ENCODE peak calls at places on chromosomes 4 and X, in four cellular contexts. One of them, this sample, is unnamed.

GRCh38 chrX:28586891-28587635 is at the start of gene IL1RAPL1:
- DNase-seq in K562: no peak
- DNase-seq in SK-N-SH: no peak
- DNase-seq in GM12878: no peak
- DNase-seq in this sample: no peak

GRCh38 chr4:73730854-73731253 is 9.5 kb upstream of the CXCL8 start:
- DNase-seq in K562: no peak
- DNase-seq in SK-N-SH: no peak
- DNase-seq in GM12878: no peak
- DNase-seq in this sample: no peak

GRCh38 chr4:1241466-1241935 is 7.4 kb downstream of the CTBP1 start:
- DNase-seq in K562: no peak
- DNase-seq in SK-N-SH: peak
- DNase-seq in GM12878: no peak
- DNase-seq in this sample: peak

GRCh38 chr4:48228887-48229462 is 40.7 kb downstream of the TEC start:
- DNase-seq in K562: no peak
- DNase-seq in SK-N-SH: peak
- DNase-seq in GM12878: no peak
- DNase-seq in this sample: no peak

GRCh38 chr4:13793020-13793710 is 165.6 kb upstream of the BOD1L1 start:
- DNase-seq in K562: no peak
- DNase-seq in SK-N-SH: no peak
- DNase-seq in GM12878: no peak
- DNase-seq in this sample: no peak

GRCh38 chrX:34734383-34734782 is 77.3 kb upstream of the TMEM47 start:
- DNase-seq in K562: no peak
- DNase-seq in SK-N-SH: no peak
- DNase-seq in GM12878: no peak
- DNase-seq in this sample: no peak

GRCh38 chr4:8394125-8394524 is 46.4 kb downstream of the ACOX3 start:
- DNase-seq in K562: no peak
- DNase-seq in SK-N-SH: no peak
- DNase-seq in GM12878: no peak
- DNase-seq in this sample: no peak

GRCh38 chrX:53048169-53049126 is at the start of gene GPR173:
- DNase-seq in K562: no peak
- DNase-seq in SK-N-SH: peak
- DNase-seq in GM12878: no peak
- DNase-seq in this sample: peak

GRCh38 chr4:52507774-52508173 is 151.3 kb downstream of the USP46 start:
- DNase-seq in K562: no peak
- DNase-seq in SK-N-SH: no peak
- DNase-seq in GM12878: no peak
- DNase-seq in this sample: no peak

GRCh38 chr4:304987-305680 is at the start of gene ZNF732:
- DNase-seq in K562: peak
- DNase-seq in SK-N-SH: peak
- DNase-seq in GM12878: no peak
- DNase-seq in this sample: peak

GRCh38 chrX:22520128-22520828 is 247.6 kb downstream of the CBLL2 start:
- DNase-seq in K562: no peak
- DNase-seq in SK-N-SH: no peak
- DNase-seq in GM12878: no peak
- DNase-seq in this sample: no peak

GRCh38 chr4:121030151-121030550 is 42.2 kb downstream of the NDNF start:
- DNase-seq in K562: no peak
- DNase-seq in SK-N-SH: no peak
- DNase-seq in GM12878: no peak
- DNase-seq in this sample: no peak

GRCh38 chr4:112518675-112519074 is 2.7 kb upstream of the NEUROG2 start:
- DNase-seq in K562: no peak
- DNase-seq in SK-N-SH: no peak
- DNase-seq in GM12878: no peak
- DNase-seq in this sample: no peak

GRCh38 chr4:29307256-29307655 is 1412.9 kb upstream of the PCDH7 start:
- DNase-seq in K562: no peak
- DNase-seq in SK-N-SH: no peak
- DNase-seq in GM12878: no peak
- DNase-seq in this sample: no peak

GRCh38 chr4:41776466-41776865 is 27.9 kb upstream of the PHOX2B start:
- DNase-seq in K562: no peak
- DNase-seq in SK-N-SH: no peak
- DNase-seq in GM12878: no peak
- DNase-seq in this sample: no peak

GRCh38 chr4:62571494-62571893 is 1371.4 kb downstream of the ADGRL3 start:
- DNase-seq in K562: no peak
- DNase-seq in SK-N-SH: no peak
- DNase-seq in GM12878: no peak
- DNase-seq in this sample: no peak

GRCh38 chr4:72568959-72569718 is at the start of gene ADAMTS3:
- DNase-seq in K562: peak
- DNase-seq in SK-N-SH: peak
- DNase-seq in GM12878: no peak
- DNase-seq in this sample: peak

GRCh38 chrX:17547658-17548057 is 172.7 kb downstream of the NHS start:
- DNase-seq in K562: peak
- DNase-seq in SK-N-SH: no peak
- DNase-seq in GM12878: peak
- DNase-seq in this sample: no peak

GRCh38 chr4:98518555-98519267 is 139.7 kb downstream of the TSPAN5 start:
- DNase-seq in K562: no peak
- DNase-seq in SK-N-SH: no peak
- DNase-seq in GM12878: peak
- DNase-seq in this sample: no peak

GRCh38 chrX:15948318-15948660 is 93.7 kb upstream of the AP1S2 start:
- DNase-seq in K562: no peak
- DNase-seq in SK-N-SH: no peak
- DNase-seq in GM12878: no peak
- DNase-seq in this sample: no peak

GRCh38 chr4:94410678-94411206 is 41.0 kb upstream of the PDLIM5 start:
- DNase-seq in K562: no peak
- DNase-seq in SK-N-SH: no peak
- DNase-seq in GM12878: no peak
- DNase-seq in this sample: no peak

DNA sequence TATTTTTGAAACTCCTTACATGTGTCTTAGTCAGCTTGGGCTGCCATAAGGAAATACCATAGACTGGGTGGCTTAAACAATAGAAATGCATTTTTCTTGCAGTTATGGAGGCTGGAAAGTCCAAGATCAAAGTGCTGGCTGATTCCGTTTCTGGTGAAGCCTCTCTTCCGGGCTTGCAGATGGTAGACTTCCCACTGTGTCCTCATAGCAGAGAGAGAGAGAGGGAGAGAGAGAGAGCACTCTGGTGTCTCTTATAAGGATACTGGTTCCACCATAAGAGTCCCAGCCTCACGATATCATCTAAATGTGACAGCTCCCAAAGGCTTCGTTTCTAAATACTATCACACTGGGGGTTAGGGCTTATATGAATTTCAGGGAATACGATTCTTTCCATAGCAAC is 39.7 kb downstream of the ENPEP start:
- DNase-seq in K562: no peak
- DNase-seq in SK-N-SH: no peak
- DNase-seq in GM12878: no peak
- DNase-seq in this sample: no peak
- TF ChIP-seq USF1 in K562: no peak
- TF ChIP-seq USF1 in SK-N-SH: no peak
- TF ChIP-seq USF1 in GM12878: no peak
- TF ChIP-seq USF1 in this sample: no peak

GRCh38 chr4:92047209-92047877 is 256.4 kb upstream of the GRID2 start:
- DNase-seq in K562: no peak
- DNase-seq in SK-N-SH: peak
- DNase-seq in GM12878: no peak
- DNase-seq in this sample: no peak
- TF ChIP-seq USF1 in K562: no peak
- TF ChIP-seq USF1 in SK-N-SH: no peak
- TF ChIP-seq USF1 in GM12878: no peak
- TF ChIP-seq USF1 in this sample: no peak

GRCh38 chrX:116272328-116272727 is 101.8 kb downstream of the AGTR2 start:
- DNase-seq in K562: no peak
- DNase-seq in SK-N-SH: no peak
- DNase-seq in GM12878: no peak
- DNase-seq in this sample: no peak
- TF ChIP-seq USF1 in K562: no peak
- TF ChIP-seq USF1 in SK-N-SH: no peak
- TF ChIP-seq USF1 in GM12878: no peak
- TF ChIP-seq USF1 in this sample: no peak

DNA sequence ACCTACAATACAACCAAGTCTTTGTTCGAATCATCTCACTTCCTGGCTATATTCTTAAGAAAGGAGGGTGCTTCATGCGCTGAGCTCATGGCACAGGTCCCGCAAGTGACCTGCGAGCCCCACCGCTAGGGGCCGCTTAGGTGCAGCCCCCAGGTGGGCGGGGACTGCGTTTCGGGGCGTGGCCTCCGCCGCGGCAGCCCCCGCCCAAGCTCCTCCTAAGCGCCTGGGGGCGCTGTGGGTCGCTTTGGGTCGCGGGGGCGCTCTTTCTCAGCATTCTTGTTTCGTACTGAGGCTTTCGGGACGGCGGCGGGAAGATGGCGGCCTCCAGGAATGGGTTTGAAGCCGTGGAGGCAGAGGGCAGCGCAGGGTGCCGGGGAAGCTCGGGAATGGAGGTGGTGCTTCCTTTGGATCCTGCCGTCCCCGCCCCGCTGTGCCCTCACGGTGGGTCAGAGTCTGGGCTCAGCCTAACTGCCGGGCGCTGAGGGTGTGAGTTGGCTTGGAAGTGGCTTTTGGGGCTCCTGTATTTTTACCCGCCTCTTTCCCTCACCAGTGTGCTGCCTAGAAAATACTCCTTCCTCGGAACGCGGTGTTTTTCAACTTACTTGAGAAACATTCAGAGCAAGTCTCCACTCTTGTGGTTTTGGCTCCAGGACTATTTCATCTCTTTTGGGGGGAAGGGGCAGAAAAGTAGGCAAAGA is at the start of gene ZCCHC4:
- DNase-seq in K562: peak
- DNase-seq in SK-N-SH: peak
- DNase-seq in GM12878: peak
- DNase-seq in this sample: peak
- TF ChIP-seq USF1 in K562: no peak
- TF ChIP-seq USF1 in SK-N-SH: peak
- TF ChIP-seq USF1 in GM12878: no peak
- TF ChIP-seq USF1 in this sample: no peak

This sample was measured in WTC11.